ENCODE peak calls at places on chromosomes 12 and 14, in eight cellular contexts. One of them, this sample, is unnamed. For H3K4me1, the result is how much of the 10 kb centered on the place peaks cover.

GRCh38 chr12:130126023-130126432 is 36.2 kb upstream of the FZD10 start:
- DNase-seq in A549: peak
- DNase-seq in adrenal gland: no peak
- DNase-seq in heart left ventricle: peak
- DNase-seq in upper lobe of right lung: no peak
- DNase-seq in endothelial cell of umbilical vein: no peak
- DNase-seq in left ventricle myocardium inferior: peak
- DNase-seq in CD8-positive, alpha-beta T cell: no peak
- DNase-seq in this sample: no peak

GRCh38 chr12:53677612-53678133 is 1.8 kb upstream of the ATP5MC2 start:
- DNase-seq in A549: no peak
- DNase-seq in adrenal gland: no peak
- DNase-seq in heart left ventricle: no peak
- DNase-seq in upper lobe of right lung: no peak
- DNase-seq in endothelial cell of umbilical vein: peak
- DNase-seq in left ventricle myocardium inferior: no peak
- DNase-seq in CD8-positive, alpha-beta T cell: no peak
- DNase-seq in this sample: no peak

GRCh38 chr12:3367750-3368444 is 123.1 kb upstream of the PRMT8 start:
- DNase-seq in A549: no peak
- DNase-seq in adrenal gland: no peak
- DNase-seq in heart left ventricle: no peak
- DNase-seq in upper lobe of right lung: no peak
- DNase-seq in endothelial cell of umbilical vein: no peak
- DNase-seq in left ventricle myocardium inferior: no peak
- DNase-seq in CD8-positive, alpha-beta T cell: no peak
- DNase-seq in this sample: no peak

GRCh38 chr12:113515082-113515856 is 43.6 kb upstream of the LHX5 start:
- DNase-seq in A549: no peak
- DNase-seq in adrenal gland: no peak
- DNase-seq in heart left ventricle: no peak
- DNase-seq in upper lobe of right lung: no peak
- DNase-seq in endothelial cell of umbilical vein: no peak
- DNase-seq in left ventricle myocardium inferior: no peak
- DNase-seq in CD8-positive, alpha-beta T cell: no peak
- DNase-seq in this sample: no peak

GRCh38 chr12:109680521-109681030 is 33.0 kb upstream of the FAM222A start:
- DNase-seq in A549: no peak
- DNase-seq in adrenal gland: no peak
- DNase-seq in heart left ventricle: no peak
- DNase-seq in upper lobe of right lung: no peak
- DNase-seq in endothelial cell of umbilical vein: no peak
- DNase-seq in left ventricle myocardium inferior: no peak
- DNase-seq in CD8-positive, alpha-beta T cell: no peak
- DNase-seq in this sample: no peak

GRCh38 chr14:63454863-63455622 is 88.1 kb downstream of the PPP2R5E start:
- DNase-seq in A549: no peak
- DNase-seq in adrenal gland: no peak
- DNase-seq in heart left ventricle: no peak
- DNase-seq in upper lobe of right lung: no peak
- DNase-seq in endothelial cell of umbilical vein: no peak
- DNase-seq in left ventricle myocardium inferior: no peak
- DNase-seq in CD8-positive, alpha-beta T cell: no peak
- DNase-seq in this sample: no peak

GRCh38 chr12:24562761-24563392 is 386.0 kb downstream of the BCAT1 start:
- DNase-seq in A549: peak
- DNase-seq in adrenal gland: peak
- DNase-seq in heart left ventricle: peak
- DNase-seq in upper lobe of right lung: peak
- DNase-seq in endothelial cell of umbilical vein: peak
- DNase-seq in left ventricle myocardium inferior: peak
- DNase-seq in CD8-positive, alpha-beta T cell: no peak
- DNase-seq in this sample: peak

GRCh38 chr14:62015945-62016344 is 253.7 kb downstream of the SNAPC1 start:
- DNase-seq in A549: no peak
- DNase-seq in adrenal gland: no peak
- DNase-seq in heart left ventricle: no peak
- DNase-seq in upper lobe of right lung: no peak
- DNase-seq in endothelial cell of umbilical vein: no peak
- DNase-seq in left ventricle myocardium inferior: no peak
- DNase-seq in CD8-positive, alpha-beta T cell: no peak
- DNase-seq in this sample: no peak

GRCh38 chr12:9118161-9118560 is 2.4 kb upstream of the A2M start:
- DNase-seq in A549: no peak
- DNase-seq in adrenal gland: no peak
- DNase-seq in heart left ventricle: no peak
- DNase-seq in upper lobe of right lung: no peak
- DNase-seq in endothelial cell of umbilical vein: peak
- DNase-seq in left ventricle myocardium inferior: no peak
- DNase-seq in CD8-positive, alpha-beta T cell: no peak
- DNase-seq in this sample: no peak

GRCh38 chr12:20044836-20045235 is 323.5 kb upstream of the PDE3A start:
- DNase-seq in A549: no peak
- DNase-seq in adrenal gland: no peak
- DNase-seq in heart left ventricle: no peak
- DNase-seq in upper lobe of right lung: no peak
- DNase-seq in endothelial cell of umbilical vein: no peak
- DNase-seq in left ventricle myocardium inferior: no peak
- DNase-seq in CD8-positive, alpha-beta T cell: no peak
- DNase-seq in this sample: no peak

GRCh38 chr12:129605666-129606065 is 298.2 kb downstream of the TMEM132D start:
- DNase-seq in A549: no peak
- DNase-seq in adrenal gland: no peak
- DNase-seq in heart left ventricle: no peak
- DNase-seq in upper lobe of right lung: no peak
- DNase-seq in endothelial cell of umbilical vein: no peak
- DNase-seq in left ventricle myocardium inferior: no peak
- DNase-seq in CD8-positive, alpha-beta T cell: no peak
- DNase-seq in this sample: no peak

GRCh38 chr14:23862513-23862912 is 91.1 kb upstream of the DHRS4 start:
- DNase-seq in A549: no peak
- DNase-seq in adrenal gland: no peak
- DNase-seq in heart left ventricle: no peak
- DNase-seq in upper lobe of right lung: no peak
- DNase-seq in endothelial cell of umbilical vein: no peak
- DNase-seq in left ventricle myocardium inferior: no peak
- DNase-seq in CD8-positive, alpha-beta T cell: no peak
- DNase-seq in this sample: no peak

GRCh38 chr12:81350309-81350708 is 272.4 kb downstream of the ACSS3 start:
- DNase-seq in A549: no peak
- DNase-seq in adrenal gland: no peak
- DNase-seq in heart left ventricle: no peak
- DNase-seq in upper lobe of right lung: no peak
- DNase-seq in endothelial cell of umbilical vein: no peak
- DNase-seq in left ventricle myocardium inferior: no peak
- DNase-seq in CD8-positive, alpha-beta T cell: no peak
- DNase-seq in this sample: no peak

GRCh38 chr12:39240573-39240972 is 202.3 kb downstream of the KIF21A start:
- DNase-seq in A549: no peak
- DNase-seq in adrenal gland: no peak
- DNase-seq in heart left ventricle: no peak
- DNase-seq in upper lobe of right lung: no peak
- DNase-seq in endothelial cell of umbilical vein: no peak
- DNase-seq in left ventricle myocardium inferior: no peak
- DNase-seq in CD8-positive, alpha-beta T cell: no peak
- DNase-seq in this sample: no peak

GRCh38 chr12:39236994-39237393 is 205.9 kb downstream of the KIF21A start:
- DNase-seq in A549: peak
- DNase-seq in adrenal gland: no peak
- DNase-seq in heart left ventricle: no peak
- DNase-seq in upper lobe of right lung: no peak
- DNase-seq in endothelial cell of umbilical vein: peak
- DNase-seq in left ventricle myocardium inferior: no peak
- DNase-seq in CD8-positive, alpha-beta T cell: no peak
- DNase-seq in this sample: no peak

GRCh38 chr12:39240144-39240486 is 202.8 kb downstream of the KIF21A start:
- DNase-seq in A549: no peak
- DNase-seq in adrenal gland: no peak
- DNase-seq in heart left ventricle: no peak
- DNase-seq in upper lobe of right lung: no peak
- DNase-seq in endothelial cell of umbilical vein: no peak
- DNase-seq in left ventricle myocardium inferior: no peak
- DNase-seq in CD8-positive, alpha-beta T cell: no peak
- DNase-seq in this sample: no peak

GRCh38 chr12:39239484-39240143 is 203.3 kb downstream of the KIF21A start:
- DNase-seq in A549: no peak
- DNase-seq in adrenal gland: no peak
- DNase-seq in heart left ventricle: no peak
- DNase-seq in upper lobe of right lung: no peak
- DNase-seq in endothelial cell of umbilical vein: no peak
- DNase-seq in left ventricle myocardium inferior: no peak
- DNase-seq in CD8-positive, alpha-beta T cell: no peak
- DNase-seq in this sample: no peak

GRCh38 chr12:39235990-39236767 is 206.7 kb downstream of the KIF21A start:
- DNase-seq in A549: no peak
- DNase-seq in adrenal gland: no peak
- DNase-seq in heart left ventricle: no peak
- DNase-seq in upper lobe of right lung: no peak
- DNase-seq in endothelial cell of umbilical vein: peak
- DNase-seq in left ventricle myocardium inferior: no peak
- DNase-seq in CD8-positive, alpha-beta T cell: no peak
- DNase-seq in this sample: no peak
- H3K4me3 ChIP-seq in A549: no peak
- H3K4me3 ChIP-seq in adrenal gland: no peak
- H3K4me3 ChIP-seq in heart left ventricle: no peak
- H3K4me3 ChIP-seq in upper lobe of right lung: no peak
- H3K4me3 ChIP-seq in endothelial cell of umbilical vein: no peak
- H3K4me3 ChIP-seq in left ventricle myocardium inferior: no peak
- H3K4me3 ChIP-seq in CD8-positive, alpha-beta T cell: no peak
- H3K4me3 ChIP-seq in this sample: no peak

GRCh38 chr12:50261654-50262053 is 21.7 kb downstream of the LIMA1 start:
- DNase-seq in A549: no peak
- DNase-seq in adrenal gland: no peak
- DNase-seq in heart left ventricle: no peak
- DNase-seq in upper lobe of right lung: no peak
- DNase-seq in endothelial cell of umbilical vein: no peak
- DNase-seq in left ventricle myocardium inferior: no peak
- DNase-seq in CD8-positive, alpha-beta T cell: no peak
- DNase-seq in this sample: no peak
- TF ChIP-seq CTCF in A549: no peak
- TF ChIP-seq CTCF in adrenal gland: no peak
- TF ChIP-seq CTCF in heart left ventricle: no peak
- TF ChIP-seq CTCF in upper lobe of right lung: no peak
- TF ChIP-seq CTCF in endothelial cell of umbilical vein: no peak
- TF ChIP-seq CTCF in left ventricle myocardium inferior: no peak
- TF ChIP-seq CTCF in CD8-positive, alpha-beta T cell: no peak
- TF ChIP-seq CTCF in this sample: no peak

DNA sequence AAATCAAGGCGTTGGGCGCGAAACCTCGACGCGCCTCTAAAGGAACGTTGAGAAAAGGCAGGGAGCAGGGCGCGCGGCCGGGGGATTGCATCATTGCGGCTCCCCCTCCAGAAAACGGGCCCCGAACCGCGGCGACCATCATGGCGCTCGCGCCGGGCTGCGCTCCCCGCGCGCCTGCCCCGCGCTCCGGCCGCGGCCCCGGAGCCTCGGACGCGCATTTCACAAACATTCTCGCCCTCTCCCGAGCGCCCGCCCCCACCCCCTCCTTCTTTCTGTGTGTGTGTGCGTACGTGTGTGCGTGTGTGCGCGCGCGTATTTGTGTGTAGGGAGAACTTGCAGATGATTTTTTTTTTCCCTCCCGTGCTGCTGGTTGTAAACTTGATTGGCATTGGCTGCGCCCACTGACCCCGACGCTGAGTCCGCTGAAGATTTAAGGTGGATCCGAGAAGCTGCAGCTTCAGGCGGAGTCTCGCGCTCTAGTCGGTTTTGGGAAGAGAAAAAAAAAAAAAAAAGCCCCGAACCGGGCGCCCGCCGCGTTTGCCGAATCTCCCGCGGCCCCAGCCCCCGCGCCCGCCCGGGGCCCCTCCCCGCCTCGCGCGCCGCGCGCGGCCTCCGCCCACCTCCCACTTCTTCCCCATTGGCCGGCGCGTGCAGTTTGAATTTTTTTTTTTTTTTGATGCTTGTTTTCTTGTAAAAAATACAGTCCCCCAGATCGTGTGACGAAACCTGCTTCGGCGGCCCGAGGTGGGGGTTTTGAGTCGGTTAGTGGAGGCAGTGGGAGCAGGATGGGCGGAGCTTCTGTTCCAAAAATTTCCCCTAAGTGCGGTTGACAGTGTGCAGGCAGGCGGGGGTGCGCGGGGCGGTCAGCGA is 8.2 kb downstream of the CDKN1B start:
- DNase-seq in A549: peak
- DNase-seq in adrenal gland: peak
- DNase-seq in heart left ventricle: peak
- DNase-seq in upper lobe of right lung: peak
- DNase-seq in endothelial cell of umbilical vein: peak
- DNase-seq in left ventricle myocardium inferior: peak
- DNase-seq in CD8-positive, alpha-beta T cell: peak
- DNase-seq in this sample: peak
- H3K4me1 ChIP-seq in A549: under half
- H3K4me1 ChIP-seq in adrenal gland: under half
- H3K4me1 ChIP-seq in heart left ventricle: under half
- H3K4me1 ChIP-seq in upper lobe of right lung: under half
- H3K4me1 ChIP-seq in endothelial cell of umbilical vein: under half
- H3K4me1 ChIP-seq in left ventricle myocardium inferior: half or more
- H3K4me1 ChIP-seq in CD8-positive, alpha-beta T cell: under half
- H3K4me1 ChIP-seq in this sample: under half

GRCh38 chr12:27179399-27180214 is 64.5 kb upstream of the STK38L start:
- DNase-seq in A549: peak
- DNase-seq in adrenal gland: no peak
- DNase-seq in heart left ventricle: no peak
- DNase-seq in upper lobe of right lung: no peak
- DNase-seq in endothelial cell of umbilical vein: peak
- DNase-seq in left ventricle myocardium inferior: no peak
- DNase-seq in CD8-positive, alpha-beta T cell: no peak
- DNase-seq in this sample: no peak
- H3K4me3 ChIP-seq in A549: peak
- H3K4me3 ChIP-seq in adrenal gland: no peak
- H3K4me3 ChIP-seq in heart left ventricle: no peak
- H3K4me3 ChIP-seq in upper lobe of right lung: no peak
- H3K4me3 ChIP-seq in endothelial cell of umbilical vein: no peak
- H3K4me3 ChIP-seq in left ventricle myocardium inferior: no peak
- H3K4me3 ChIP-seq in CD8-positive, alpha-beta T cell: no peak
- H3K4me3 ChIP-seq in this sample: no peak

GRCh38 chr14:67582061-67582460 is 18.0 kb downstream of the PIGH start:
- DNase-seq in A549: no peak
- DNase-seq in adrenal gland: no peak
- DNase-seq in heart left ventricle: no peak
- DNase-seq in upper lobe of right lung: no peak
- DNase-seq in endothelial cell of umbilical vein: no peak
- DNase-seq in left ventricle myocardium inferior: no peak
- DNase-seq in CD8-positive, alpha-beta T cell: no peak
- DNase-seq in this sample: no peak
- TF ChIP-seq CTCF in A549: no peak
- TF ChIP-seq CTCF in adrenal gland: no peak
- TF ChIP-seq CTCF in heart left ventricle: no peak
- TF ChIP-seq CTCF in upper lobe of right lung: no peak
- TF ChIP-seq CTCF in endothelial cell of umbilical vein: no peak
- TF ChIP-seq CTCF in left ventricle myocardium inferior: no peak
- TF ChIP-seq CTCF in CD8-positive, alpha-beta T cell: no peak
- TF ChIP-seq CTCF in this sample: no peak